ENCODE peak calls at places on chromosomes 5 and 9, in six cellular contexts. H, K, A, P, X and M are unnamed samples.

GRCh38 chr9:105656131-105656921 is 5.9 kb upstream of the TAL2 start:
- DNase-seq in A (peak), P (peak), X (no peak), H (no peak), K (no peak), M (no peak)

GRCh38 chr9:123601828-123602227 is 245.8 kb downstream of the CRB2 start:
- DNase-seq in A (no peak), X (no peak), P (no peak), H (no peak), K (no peak), M (no peak)

GRCh38 chr5:170584003-170584402 is 80.2 kb downstream of the KCNIP1 start:
- DNase-seq in X (no peak), H (no peak), P (no peak), A (no peak), K (no peak), M (no peak)

GRCh38 chr9:72564517-72565281 is 43.3 kb downstream of the TMC1 start:
- DNase-seq in H (no peak), P (no peak), K (no peak), X (no peak), A (no peak), M (no peak)

GRCh38 chr9:99167694-99168093 is 54.0 kb downstream of the ALG2 start:
- DNase-seq in K (no peak), X (no peak), P (no peak), H (no peak), A (no peak), M (no peak)

GRCh38 chr9:682633-683508 is 158.6 kb upstream of the DMRT1 start:
- DNase-seq in K (no peak), H (no peak), X (no peak), P (peak), A (no peak), M (no peak)

GRCh38 chr5:73654171-73654811 is 28.3 kb downstream of the ARHGEF28 start:
- DNase-seq in X (no peak), A (peak), H (no peak), K (no peak), P (no peak), M (no peak)

GRCh38 chr5:179375966-179376365 is 30.7 kb upstream of the ADAMTS2 start:
- DNase-seq in H (no peak), A (no peak), K (no peak), X (no peak), P (no peak), M (no peak)

GRCh38 chr5:78527925-78528324 is 120.6 kb downstream of the LHFPL2 start:
- DNase-seq in H (no peak), K (no peak), X (no peak), A (no peak), P (no peak), M (no peak)

GRCh38 chr9:78010419-78010818 is 21.2 kb downstream of the GNAQ start:
- DNase-seq in A (no peak), P (no peak), X (no peak), H (no peak), K (no peak), M (no peak)

GRCh38 chr5:53035868-53036381 is 46.8 kb downstream of the ITGA2 start:
- DNase-seq in K (no peak), H (no peak), A (peak), P (no peak), X (no peak), M (no peak)

GRCh38 chr9:100714372-100715099 is 136.7 kb downstream of the CAVIN4 start:
- DNase-seq in X (peak), P (peak), H (peak), K (peak), A (peak), M (peak)

GRCh38 chr5:150059623-150060022 is 26.7 kb downstream of the CSF1R start:
- DNase-seq in A (no peak), H (no peak), K (no peak), P (no peak), X (no peak), M (no peak)

GRCh38 chr5:132134384-132134783 is 60.8 kb downstream of the CSF2 start:
- DNase-seq in P (no peak), X (no peak), H (no peak), K (peak), A (peak), M (peak)

GRCh38 chr5:129836321-129836720 is 67.9 kb upstream of the CHSY3 start:
- DNase-seq in H (no peak), X (no peak), A (no peak), K (no peak), P (no peak), M (no peak)

GRCh38 chr5:31066655-31067328 is 126.7 kb upstream of the CDH6 start:
- DNase-seq in K (no peak), A (no peak), H (peak), X (no peak), P (no peak), M (peak)

GRCh38 chr5:178389796-178390195 is 157.2 kb upstream of the PHYKPL start:
- DNase-seq in X (no peak), H (no peak), P (peak), K (no peak), A (no peak), M (no peak)

GRCh38 chr5:146213210-146213838 is 9.9 kb downstream of the RBM27 start:
- DNase-seq in A (no peak), H (no peak), K (no peak), P (no peak), X (no peak), M (no peak)

GRCh38 chr5:17400724-17401508 is 97.1 kb upstream of the TAF11L2 start:
- DNase-seq in P (no peak), H (no peak), X (no peak), K (no peak), A (no peak), M (no peak)

GRCh38 chr9:110452227-110452801 is 114.7 kb upstream of the TXNDC8 start:
- DNase-seq in P (no peak), K (no peak), A (no peak), X (no peak), H (no peak), M (no peak)

GRCh38 chr9:25724424-25724823 is 46.2 kb upstream of the TUSC1 start:
- DNase-seq in A (peak), H (peak), X (no peak), P (no peak), K (peak), M (peak)

GRCh38 chr9:37309136-37309535 is 113.4 kb upstream of the GRHPR start:
- DNase-seq in P (no peak), A (peak), H (no peak), K (peak), X (no peak), M (peak)

GRCh38 chr5:65391591-65391990 is 90.1 kb downstream of the ADAMTS6 start:
- DNase-seq in A (peak), X (no peak), K (no peak), P (no peak), H (no peak), M (no peak)

GRCh38 chr5:133781446-133781845 is 169.1 kb upstream of the FSTL4 start:
- DNase-seq in K (no peak), X (no peak), H (no peak), A (no peak), P (no peak), M (no peak)

GRCh38 chr5:33938881-33939280 is 2.7 kb downstream of the RXFP3 start:
- DNase-seq in X (no peak), A (no peak), P (no peak), K (no peak), H (no peak), M (no peak)

GRCh38 chr9:134955801-134956200 is 38.1 kb upstream of the FCN1 start:
- DNase-seq in A (no peak), P (no peak), K (no peak), H (no peak), X (no peak), M (no peak)